ENCODE peak calls at places on chromosome 16, in five cellular contexts. H, L, B, I and D are unnamed samples.

GRCh38 chr16:51193879-51194278 is 42.8 kb upstream of the SALL1 start:
- DNase-seq in L (no peak), I (no peak), H (no peak), B (no peak), D (no peak)

GRCh38 chr16:9050102-9050830 is 41.2 kb upstream of the HAPSTR1 start:
- DNase-seq in L (no peak), I (no peak), H (no peak), B (no peak), D (peak; percentile 35)

GRCh38 chr16:10824111-10824893 is 5.7 kb upstream of the TVP23A start:
- DNase-seq in L (no peak), I (no peak), H (no peak), B (no peak), D (peak; percentile 17)

GRCh38 chr16:83533193-83533592 is 274.6 kb upstream of the HSBP1 start:
- DNase-seq in I (no peak), L (no peak), H (no peak), B (peak; percentile 54), D (peak; percentile 94)

GRCh38 chr16:30748634-30749445 is 615 bp downstream of the PHKG2 start:
- DNase-seq in B (no peak), L (peak; percentile 46), H (no peak), I (peak; percentile 36), D (peak; percentile 38)

GRCh38 chr16:4081035-4081434 is 35.2 kb downstream of the ADCY9 start:
- DNase-seq in I (no peak), B (no peak), L (no peak), H (no peak), D (no peak)

GRCh38 chr16:12300946-12301500 is 324.5 kb downstream of the SNX29 start:
- DNase-seq in L (no peak), I (no peak), B (no peak), H (no peak), D (peak; percentile 2)

GRCh38 chr16:89325861-89326471 is 108.5 kb downstream of the ZNF778 start:
- DNase-seq in H (no peak), L (peak; percentile 78), B (no peak), I (no peak), D (peak; percentile 74)

GRCh38 chr16:80687606-80688005 is 116.8 kb downstream of the CDYL2 start:
- DNase-seq in I (no peak), H (no peak), B (no peak), L (no peak), D (no peak)

GRCh38 chr16:77807-78443 is at the start of gene MPG:
- DNase-seq in B (no peak), H (peak; percentile 32), L (peak; percentile 92), I (peak; percentile 96), D (peak; percentile 76)

GRCh38 chr16:17467923-17468540 is 2.7 kb downstream of the XYLT1 start:
- DNase-seq in L (no peak), I (no peak), H (no peak), B (peak; percentile 21), D (no peak)

GRCh38 chr16:72240949-72241348 is 69.0 kb upstream of the PMFBP1 start:
- DNase-seq in H (no peak), I (no peak), L (no peak), B (no peak), D (no peak)

GRCh38 chr16:67185003-67185865 is 1.5 kb upstream of the MATCAP1 start:
- DNase-seq in B (peak; percentile 15), L (peak; percentile 93), I (peak; percentile 72), H (peak; percentile 57), D (peak; percentile 85)

GRCh38 chr16:67431077-67431804 is at the start of gene HSD11B2:
- DNase-seq in H (no peak), I (no peak), B (no peak), L (peak; percentile 87), D (peak; percentile 65)

GRCh38 chr16:52069866-52070265 is 477.1 kb downstream of the TOX3 start:
- DNase-seq in I (no peak), H (no peak), L (peak; percentile 12), B (peak; percentile 54), D (peak; percentile 54)

GRCh38 chr16:10579965-10580918 is at the start of gene EMP2:
- DNase-seq in L (peak; percentile 40), I (peak; percentile 19), H (no peak), B (peak; percentile 14), D (peak; percentile 78)

GRCh38 chr16:67923414-67924127 is 8.1 kb downstream of the CTRL start:
- DNase-seq in B (no peak), I (no peak), L (peak; percentile 86), H (no peak), D (no peak)

GRCh38 chr16:84732674-84733352 is 33.0 kb downstream of the USP10 start:
- DNase-seq in B (no peak), L (no peak), I (no peak), H (no peak), D (peak; percentile 69)

GRCh38 chr16:22318690-22319358 is 21.6 kb downstream of the POLR3E start:
- DNase-seq in I (peak; percentile 51), L (peak; percentile 53), B (no peak), H (no peak), D (peak; percentile 55)

GRCh38 chr16:3088925-3089716 is 10.0 kb downstream of the ZSCAN10 start:
- DNase-seq in B (no peak), L (no peak), H (no peak), I (no peak), D (no peak)

GRCh38 chr16:74700206-74701040 is at the start of gene MLKL:
- DNase-seq in B (peak; percentile 18), I (peak; percentile 58), H (no peak), L (peak; percentile 80), D (peak; percentile 62)